ENCODE peak calls at places on chromosome 17, in seven cellular contexts. O is immature natural killer cell; P is activated T-helper 1 cell treated with anti-CD3 and anti-CD28 coated beads, Interleukin-2, amount 50 U/mL, for 16 hours; M is IMR-90; F is HTR-8/SVneo; Q is SJCRH30; L is cardiac muscle cell. S is an unnamed sample.
A peak's percentile ranks its signal among the peaks of the same experiment; 100 is the strongest.

GRCh38 chr17:19812407-19812806 is 55.3 kb downstream of the ULK2 start:
- DNase-seq in O (no peak), P (no peak), M (peak; percentile 10), F (no peak), Q (peak; percentile 60), L (no peak), S (no peak)

GRCh38 chr17:13702266-13702665 is 100.5 kb upstream of the HS3ST3A1 start:
- DNase-seq in O (no peak), P (no peak), M (peak; percentile 52), F (no peak), Q (no peak), L (no peak), S (no peak)

GRCh38 chr17:78925662-78926555 is 722 bp upstream of the TIMP2 start:
- DNase-seq in O (no peak), P (no peak), M (peak; percentile 87), F (peak; percentile 75), Q (peak; percentile 87), L (no peak), S (peak; percentile 73)

GRCh38 chr17:47232465-47232864 is 21.2 kb upstream of the ITGB3 start:
- DNase-seq in O (no peak), P (no peak), M (no peak), F (no peak), Q (no peak), L (no peak), S (no peak)

GRCh38 chr17:61065263-61065773 is 334.3 kb upstream of the TBX2 start:
- DNase-seq in O (no peak), P (no peak), M (peak; percentile 36), F (peak; percentile 38), Q (peak; percentile 29), L (peak; percentile 8), S (peak; percentile 40)

GRCh38 chr17:76867578-76868175 is 527 bp upstream of the MGAT5B start:
- DNase-seq in O (no peak), P (no peak), M (peak; percentile 60), F (no peak), Q (no peak), L (no peak), S (no peak)

GRCh38 chr17:549197-550040 is 165.2 kb downstream of the VPS53 start:
- DNase-seq in O (no peak), P (no peak), M (peak; percentile 83), F (peak; percentile 68), Q (peak; percentile 89), L (peak; percentile 21), S (no peak)

GRCh38 chr17:67779098-67779672 is 46.1 kb upstream of the BPTF start:
- DNase-seq in O (no peak), P (no peak), M (peak; percentile 61), F (peak; percentile 51), Q (peak; percentile 69), L (peak; percentile 23), S (no peak)

GRCh38 chr17:3738562-3739295 is 15.0 kb downstream of the HASPIN start:
- DNase-seq in O (peak; percentile 33), P (peak; percentile 46), M (peak; percentile 10), F (no peak), Q (no peak), L (peak; percentile 12), S (no peak)

GRCh38 chr17:57259817-57260216 is 3.5 kb downstream of the MSI2 start:
- DNase-seq in O (no peak), P (no peak), M (no peak), F (no peak), Q (no peak), L (no peak), S (no peak)

GRCh38 chr17:65538679-65539529 is 22.5 kb downstream of the AXIN2 start:
- DNase-seq in O (no peak), P (no peak), M (no peak), F (no peak), Q (no peak), L (no peak), S (no peak)

GRCh38 chr17:63390090-63390489 is 56.0 kb downstream of the CYB561 start:
- DNase-seq in O (no peak), P (no peak), M (no peak), F (no peak), Q (no peak), L (no peak), S (no peak)

GRCh38 chr17:79728169-79728907 is 2.4 kb upstream of the ENPP7 start:
- DNase-seq in O (peak; percentile 79), P (peak; percentile 54), M (peak; percentile 91), F (peak; percentile 94), Q (peak; percentile 96), L (peak; percentile 87), S (peak; percentile 95)

GRCh38 chr17:56599093-56599492 is 5.6 kb downstream of the NOG start:
- DNase-seq in O (no peak), P (no peak), M (no peak), F (no peak), Q (no peak), L (no peak), S (no peak)

GRCh38 chr17:80559688-80560290 is 15.2 kb downstream of the RPTOR start:
- DNase-seq in O (no peak), P (no peak), M (peak; percentile 88), F (no peak), Q (no peak), L (no peak), S (no peak)

GRCh38 chr17:54956802-54957201 is 11.7 kb downstream of the COX11 start:
- DNase-seq in O (no peak), P (no peak), M (no peak), F (no peak), Q (peak; percentile 51), L (no peak), S (no peak)

GRCh38 chr17:65588194-65588808 is 26.9 kb upstream of the AXIN2 start:
- DNase-seq in O (no peak), P (no peak), M (no peak), F (no peak), Q (no peak), L (no peak), S (no peak)

GRCh38 chr17:66351053-66351452 is 48.6 kb downstream of the PRKCA start:
- DNase-seq in O (no peak), P (no peak), M (no peak), F (no peak), Q (no peak), L (no peak), S (no peak)

GRCh38 chr17:83083368-83084201 is 4.2 kb downstream of the METRNL start:
- DNase-seq in O (peak; percentile 93), P (no peak), M (peak; percentile 99), F (peak; percentile 89), Q (peak; percentile 75), L (no peak), S (peak; percentile 43)

GRCh38 chr17:40315206-40315605 is 6.2 kb downstream of the RARA start:
- DNase-seq in O (no peak), P (no peak), M (no peak), F (no peak), Q (no peak), L (no peak), S (no peak)

GRCh38 chr17:19672009-19672837 is 23.7 kb downstream of the ALDH3A2 start:
- DNase-seq in O (no peak), P (no peak), M (peak; percentile 8), F (no peak), Q (peak; percentile 33), L (no peak), S (no peak)

GRCh38 chr17:66727634-66728570 is 107.0 kb upstream of the CACNG5 start:
- DNase-seq in O (peak; percentile 6), P (no peak), M (peak; percentile 50), F (peak; percentile 78), Q (peak; percentile 72), L (peak; percentile 73), S (peak; percentile 73)

GRCh38 chr17:70256751-70257150 is 87.4 kb downstream of the KCNJ2 start:
- DNase-seq in O (no peak), P (no peak), M (no peak), F (no peak), Q (no peak), L (no peak), S (no peak)

GRCh38 chr17:30091771-30092170 is 24.8 kb upstream of the NSRP1 start:
- DNase-seq in O (no peak), P (no peak), M (peak; percentile 92), F (peak; percentile 49), Q (peak; percentile 46), L (no peak), S (peak; percentile 56)

GRCh38 chr17:66939461-66940114 is 24.9 kb upstream of the CACNG4 start:
- DNase-seq in O (no peak), P (no peak), M (no peak), F (no peak), Q (no peak), L (no peak), S (no peak)

GRCh38 chr17:12591336-12591735 is 74.4 kb upstream of the MYOCD start:
- DNase-seq in O (no peak), P (no peak), M (peak; percentile 76), F (peak; percentile 45), Q (peak; percentile 73), L (no peak), S (no peak)

GRCh38 chr17:82217530-82218204 is 5.0 kb upstream of the CCDC57 start:
- DNase-seq in O (peak; percentile 71), P (no peak), M (peak; percentile 90), F (peak; percentile 81), Q (no peak), L (no peak), S (no peak)

GRCh38 chr17:67605259-67605912 is 112.3 kb upstream of the NOL11 start:
- DNase-seq in O (no peak), P (no peak), M (no peak), F (no peak), Q (no peak), L (no peak), S (no peak)

S was measured in COLO829.